ENCODE peak calls at places on chromosome 11, in eight cellular contexts. One of them, this sample, is unnamed.

GRCh38 chr11:60974726-60975125 is 3.2 kb downstream of the CD6 start:
- DNase-seq in transverse colon: no peak
- DNase-seq in H1: no peak
- DNase-seq in K562: no peak
- DNase-seq in spleen: no peak
- DNase-seq in stomach: no peak
- DNase-seq in GM12891: no peak
- DNase-seq in prostate gland: no peak
- DNase-seq in this sample: no peak

GRCh38 chr11:1225386-1226225 is 2.7 kb downstream of the MUC5B start:
- DNase-seq in transverse colon: peak
- DNase-seq in spleen: peak
- DNase-seq in GM12891: no peak
- DNase-seq in K562: no peak
- DNase-seq in prostate gland: no peak
- DNase-seq in H1: peak
- DNase-seq in stomach: no peak
- DNase-seq in this sample: peak

GRCh38 chr11:104713366-104713765 is 184.9 kb downstream of the CASP12 start:
- DNase-seq in GM12891: no peak
- DNase-seq in H1: no peak
- DNase-seq in K562: no peak
- DNase-seq in transverse colon: no peak
- DNase-seq in spleen: no peak
- DNase-seq in stomach: no peak
- DNase-seq in prostate gland: no peak
- DNase-seq in this sample: no peak

GRCh38 chr11:44978961-44979331 is 28.3 kb upstream of the TP53I11 start:
- DNase-seq in GM12891: no peak
- DNase-seq in H1: no peak
- DNase-seq in spleen: peak
- DNase-seq in prostate gland: peak
- DNase-seq in K562: no peak
- DNase-seq in transverse colon: peak
- DNase-seq in stomach: peak
- DNase-seq in this sample: no peak

GRCh38 chr11:2711161-2711560 is 11.4 kb upstream of the KCNQ1OT1 start:
- DNase-seq in spleen: no peak
- DNase-seq in prostate gland: no peak
- DNase-seq in stomach: no peak
- DNase-seq in H1: no peak
- DNase-seq in GM12891: no peak
- DNase-seq in transverse colon: no peak
- DNase-seq in K562: no peak
- DNase-seq in this sample: no peak

GRCh38 chr11:72824811-72825505 is 10.7 kb downstream of the ATG16L2 start:
- DNase-seq in transverse colon: no peak
- DNase-seq in stomach: no peak
- DNase-seq in spleen: no peak
- DNase-seq in H1: no peak
- DNase-seq in K562: no peak
- DNase-seq in GM12891: no peak
- DNase-seq in prostate gland: no peak
- DNase-seq in this sample: no peak

GRCh38 chr11:101862410-101863233 is 52.2 kb upstream of the CEP126 start:
- DNase-seq in spleen: no peak
- DNase-seq in K562: no peak
- DNase-seq in stomach: no peak
- DNase-seq in GM12891: no peak
- DNase-seq in transverse colon: peak
- DNase-seq in prostate gland: no peak
- DNase-seq in H1: no peak
- DNase-seq in this sample: no peak

GRCh38 chr11:119210035-119210434 is 3.9 kb downstream of the CBL start:
- DNase-seq in transverse colon: no peak
- DNase-seq in spleen: peak
- DNase-seq in stomach: no peak
- DNase-seq in H1: no peak
- DNase-seq in K562: no peak
- DNase-seq in GM12891: no peak
- DNase-seq in prostate gland: no peak
- DNase-seq in this sample: no peak

GRCh38 chr11:70313945-70314344 is 43.5 kb downstream of the PPFIA1 start:
- DNase-seq in K562: no peak
- DNase-seq in spleen: no peak
- DNase-seq in stomach: no peak
- DNase-seq in GM12891: no peak
- DNase-seq in transverse colon: no peak
- DNase-seq in prostate gland: no peak
- DNase-seq in H1: no peak
- DNase-seq in this sample: no peak

GRCh38 chr11:19939415-19939929 is 220.8 kb downstream of the DBX1 start:
- DNase-seq in GM12891: no peak
- DNase-seq in spleen: no peak
- DNase-seq in prostate gland: no peak
- DNase-seq in H1: no peak
- DNase-seq in K562: no peak
- DNase-seq in stomach: no peak
- DNase-seq in transverse colon: no peak
- DNase-seq in this sample: no peak

GRCh38 chr11:118691926-118692830 is 12.7 kb upstream of the TREH start:
- DNase-seq in K562: no peak
- DNase-seq in GM12891: no peak
- DNase-seq in stomach: no peak
- DNase-seq in spleen: peak
- DNase-seq in transverse colon: peak
- DNase-seq in H1: no peak
- DNase-seq in prostate gland: peak
- DNase-seq in this sample: peak

GRCh38 chr11:47607380-47607779 is 13.2 kb upstream of the C1QTNF4 start:
- DNase-seq in transverse colon: no peak
- DNase-seq in GM12891: no peak
- DNase-seq in spleen: no peak
- DNase-seq in H1: no peak
- DNase-seq in stomach: no peak
- DNase-seq in K562: no peak
- DNase-seq in prostate gland: no peak
- DNase-seq in this sample: no peak

GRCh38 chr11:2273311-2273710 is 2.9 kb upstream of the ASCL2 start:
- DNase-seq in transverse colon: no peak
- DNase-seq in prostate gland: no peak
- DNase-seq in spleen: no peak
- DNase-seq in GM12891: no peak
- DNase-seq in H1: no peak
- DNase-seq in K562: no peak
- DNase-seq in stomach: no peak
- DNase-seq in this sample: no peak

GRCh38 chr11:125374398-125374797 is 121.7 kb downstream of the FEZ1 start:
- DNase-seq in H1: no peak
- DNase-seq in transverse colon: no peak
- DNase-seq in stomach: no peak
- DNase-seq in K562: no peak
- DNase-seq in prostate gland: no peak
- DNase-seq in spleen: peak
- DNase-seq in GM12891: no peak
- DNase-seq in this sample: no peak

GRCh38 chr11:46387919-46388618 is 3.5 kb downstream of the CHRM4 start:
- DNase-seq in prostate gland: no peak
- DNase-seq in K562: no peak
- DNase-seq in spleen: peak
- DNase-seq in stomach: no peak
- DNase-seq in GM12891: no peak
- DNase-seq in H1: no peak
- DNase-seq in transverse colon: no peak
- DNase-seq in this sample: no peak

GRCh38 chr11:46391186-46391577 is 394 bp downstream of the CHRM4 start:
- DNase-seq in H1: peak
- DNase-seq in prostate gland: no peak
- DNase-seq in GM12891: no peak
- DNase-seq in K562: peak
- DNase-seq in stomach: no peak
- DNase-seq in transverse colon: no peak
- DNase-seq in spleen: no peak
- DNase-seq in this sample: no peak

GRCh38 chr11:46390331-46391171 is 1.0 kb downstream of the CHRM4 start:
- DNase-seq in transverse colon: no peak
- DNase-seq in prostate gland: no peak
- DNase-seq in GM12891: no peak
- DNase-seq in stomach: no peak
- DNase-seq in spleen: peak
- DNase-seq in H1: peak
- DNase-seq in K562: no peak
- DNase-seq in this sample: no peak

GRCh38 chr11:46388619-46389449 is 2.7 kb downstream of the CHRM4 start:
- DNase-seq in K562: peak
- DNase-seq in spleen: no peak
- DNase-seq in prostate gland: no peak
- DNase-seq in GM12891: no peak
- DNase-seq in H1: no peak
- DNase-seq in stomach: no peak
- DNase-seq in transverse colon: no peak
- DNase-seq in this sample: no peak

GRCh38 chr11:46389450-46390330 is 1.9 kb downstream of the CHRM4 start:
- DNase-seq in prostate gland: peak
- DNase-seq in GM12891: peak
- DNase-seq in K562: peak
- DNase-seq in stomach: peak
- DNase-seq in H1: peak
- DNase-seq in spleen: peak
- DNase-seq in transverse colon: peak
- DNase-seq in this sample: peak
- TF ChIP-seq POLR2A in prostate gland: no peak
- TF ChIP-seq POLR2A in GM12891: no peak
- TF ChIP-seq POLR2A in K562: no peak
- TF ChIP-seq POLR2A in stomach: no peak
- TF ChIP-seq POLR2A in H1: no peak
- TF ChIP-seq POLR2A in spleen: no peak
- TF ChIP-seq POLR2A in transverse colon: no peak
- TF ChIP-seq POLR2A in this sample: no peak

DNA sequence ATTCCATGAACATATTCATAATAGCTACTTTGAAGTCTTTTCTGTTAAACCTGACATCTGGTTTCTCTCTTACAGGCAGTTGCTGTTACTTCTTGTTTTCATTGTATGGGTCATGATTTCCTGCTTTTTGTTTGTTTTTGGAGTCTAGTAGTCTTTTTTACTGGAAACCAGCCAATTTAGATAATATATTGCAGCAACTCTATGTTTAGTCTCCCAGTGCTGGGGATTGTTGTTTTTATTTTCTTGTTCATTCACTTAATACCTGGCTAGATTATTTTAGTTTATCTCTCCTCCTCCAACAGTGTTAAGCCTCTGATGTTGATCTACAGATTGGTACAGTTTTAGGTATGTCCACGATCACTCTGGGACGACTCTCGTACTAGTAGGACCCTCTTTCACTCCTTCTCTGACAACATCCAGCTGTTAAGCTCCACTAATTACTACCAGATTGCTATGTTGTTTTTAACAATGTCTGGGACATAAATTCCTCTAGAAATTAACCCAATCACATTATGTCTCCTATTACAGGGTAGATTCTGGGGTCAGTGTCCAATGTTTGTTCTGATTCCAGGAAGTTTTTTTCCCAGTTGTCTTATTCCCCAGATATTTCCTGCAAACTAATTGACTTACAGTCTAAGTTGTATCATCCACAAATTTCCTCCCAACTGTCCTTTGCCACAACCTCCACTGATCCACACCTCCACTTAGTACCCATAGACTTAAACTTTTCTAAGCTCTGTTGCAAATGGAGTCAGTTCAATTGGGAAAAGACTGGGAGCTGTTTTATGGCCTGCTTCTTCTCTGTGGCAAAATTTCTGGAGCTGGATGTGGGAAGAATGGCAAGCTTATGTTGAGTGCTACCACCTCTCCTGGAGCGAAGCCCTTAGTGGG is 1280.6 kb upstream of the CNTN5 start:
- DNase-seq in GM12891: no peak
- DNase-seq in K562: no peak
- DNase-seq in transverse colon: no peak
- DNase-seq in prostate gland: no peak
- DNase-seq in stomach: no peak
- DNase-seq in H1: no peak
- DNase-seq in spleen: no peak
- DNase-seq in this sample: no peak
- TF ChIP-seq POLR2AphosphoS5 in GM12891: no peak
- TF ChIP-seq POLR2AphosphoS5 in K562: no peak
- TF ChIP-seq POLR2AphosphoS5 in transverse colon: no peak
- TF ChIP-seq POLR2AphosphoS5 in prostate gland: no peak
- TF ChIP-seq POLR2AphosphoS5 in stomach: no peak
- TF ChIP-seq POLR2AphosphoS5 in H1: no peak
- TF ChIP-seq POLR2AphosphoS5 in spleen: no peak
- TF ChIP-seq POLR2AphosphoS5 in this sample: no peak

DNA sequence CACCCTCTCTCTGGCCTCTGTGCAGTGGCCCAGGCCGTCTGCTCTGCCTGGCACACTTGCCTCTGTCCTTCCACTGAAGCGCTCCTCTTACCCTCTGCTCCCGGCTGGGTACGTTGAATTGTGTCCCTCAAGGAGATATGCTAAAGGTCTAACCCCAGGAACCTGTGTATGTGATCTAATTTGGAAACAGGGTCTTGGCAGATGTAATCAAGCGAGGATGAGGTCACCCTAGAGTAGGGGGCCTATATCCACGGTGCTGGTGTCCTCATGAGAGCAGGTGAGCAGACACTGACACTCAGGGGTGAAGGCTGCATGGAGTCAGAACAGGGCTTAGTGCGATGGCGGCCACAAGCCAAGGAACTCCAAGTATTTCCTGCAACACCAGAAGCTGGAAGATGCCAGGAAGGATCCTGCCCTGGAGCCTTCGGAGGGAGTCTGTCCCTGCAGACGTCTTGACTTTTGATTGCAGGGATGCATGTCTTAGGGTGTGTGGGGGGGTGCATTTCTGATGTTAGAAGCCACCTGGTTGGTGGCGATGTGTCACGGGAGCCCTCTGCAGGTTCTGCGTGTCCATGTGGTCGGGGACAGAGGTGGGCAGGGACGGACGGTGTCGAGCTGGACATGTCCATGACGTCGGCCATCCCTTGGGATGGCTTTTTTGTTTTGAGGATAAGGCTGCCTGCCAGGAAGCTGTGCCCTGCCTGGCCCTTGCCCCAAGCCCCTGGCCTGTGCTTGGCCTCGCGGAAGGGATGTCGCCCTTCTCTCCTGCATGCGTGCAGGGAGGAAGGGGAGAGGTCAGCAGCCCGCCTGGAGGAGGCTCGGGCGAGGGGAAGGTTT is 68.6 kb downstream of the LRP5 start:
- DNase-seq in H1: no peak
- DNase-seq in stomach: no peak
- DNase-seq in transverse colon: no peak
- DNase-seq in prostate gland: no peak
- DNase-seq in K562: no peak
- DNase-seq in spleen: no peak
- DNase-seq in GM12891: no peak
- DNase-seq in this sample: no peak
- TF ChIP-seq POLR2A in H1: no peak
- TF ChIP-seq POLR2A in stomach: no peak
- TF ChIP-seq POLR2A in transverse colon: no peak
- TF ChIP-seq POLR2A in prostate gland: no peak
- TF ChIP-seq POLR2A in K562: no peak
- TF ChIP-seq POLR2A in spleen: no peak
- TF ChIP-seq POLR2A in GM12891: no peak
- TF ChIP-seq POLR2A in this sample: no peak

GRCh38 chr11:63165710-63166310 is 21.8 kb upstream of the SLC22A24 start:
- DNase-seq in stomach: no peak
- DNase-seq in spleen: no peak
- DNase-seq in H1: no peak
- DNase-seq in prostate gland: no peak
- DNase-seq in GM12891: no peak
- DNase-seq in K562: no peak
- DNase-seq in transverse colon: no peak
- DNase-seq in this sample: no peak
- TF ChIP-seq POLR2AphosphoS5 in stomach: no peak
- TF ChIP-seq POLR2AphosphoS5 in spleen: no peak
- TF ChIP-seq POLR2AphosphoS5 in H1: no peak
- TF ChIP-seq POLR2AphosphoS5 in prostate gland: no peak
- TF ChIP-seq POLR2AphosphoS5 in GM12891: no peak
- TF ChIP-seq POLR2AphosphoS5 in K562: no peak
- TF ChIP-seq POLR2AphosphoS5 in transverse colon: no peak
- TF ChIP-seq POLR2AphosphoS5 in this sample: no peak